ENCODE peak calls at places on chromosome 14, in four cellular contexts. One of them, this sample, is unnamed.
A peak's percentile ranks its signal among the peaks of the same experiment; 100 is the strongest.

GRCh38 chr14:103520657-103521437 is 1.8 kb downstream of the CKB start:
- DNase-seq in naive thymus-derived CD4-positive, alpha-beta T cell: peak; percentile 72
- DNase-seq in OCI-LY7: peak; percentile 48
- DNase-seq in NCI-H1436: peak; percentile 67
- DNase-seq in this sample: peak; percentile 92

GRCh38 chr14:61653507-61653906 is 41.8 kb upstream of the HIF1A start:
- DNase-seq in naive thymus-derived CD4-positive, alpha-beta T cell: no peak
- DNase-seq in OCI-LY7: no peak
- DNase-seq in NCI-H1436: no peak
- DNase-seq in this sample: no peak

GRCh38 chr14:103528158-103528511 is 861 bp upstream of the TRMT61A start:
- DNase-seq in NCI-H1436: no peak
- DNase-seq in OCI-LY7: no peak
- DNase-seq in naive thymus-derived CD4-positive, alpha-beta T cell: no peak
- DNase-seq in this sample: no peak

GRCh38 chr14:96661244-96661969 is 135.8 kb upstream of the VRK1 start:
- DNase-seq in NCI-H1436: no peak
- DNase-seq in OCI-LY7: no peak
- DNase-seq in naive thymus-derived CD4-positive, alpha-beta T cell: no peak
- DNase-seq in this sample: no peak

GRCh38 chr14:64510825-64511679 is 6.5 kb downstream of the ZBTB1 start:
- DNase-seq in OCI-LY7: peak; percentile 81
- DNase-seq in naive thymus-derived CD4-positive, alpha-beta T cell: peak; percentile 73
- DNase-seq in NCI-H1436: peak; percentile 63
- DNase-seq in this sample: peak; percentile 77

GRCh38 chr14:75648066-75648838 is 12.4 kb downstream of the ERG28 start:
- DNase-seq in NCI-H1436: no peak
- DNase-seq in naive thymus-derived CD4-positive, alpha-beta T cell: no peak
- DNase-seq in OCI-LY7: no peak
- DNase-seq in this sample: peak; percentile 71

GRCh38 chr14:78162202-78162601 is 8.0 kb upstream of the NRXN3 start:
- DNase-seq in naive thymus-derived CD4-positive, alpha-beta T cell: no peak
- DNase-seq in OCI-LY7: no peak
- DNase-seq in NCI-H1436: no peak
- DNase-seq in this sample: peak; percentile 60

GRCh38 chr14:75372260-75372659 is 55.6 kb upstream of the JDP2 start:
- DNase-seq in OCI-LY7: no peak
- DNase-seq in naive thymus-derived CD4-positive, alpha-beta T cell: no peak
- DNase-seq in NCI-H1436: no peak
- DNase-seq in this sample: no peak

GRCh38 chr14:25846232-25846631 is 751.6 kb downstream of the NOVA1 start:
- DNase-seq in NCI-H1436: no peak
- DNase-seq in naive thymus-derived CD4-positive, alpha-beta T cell: no peak
- DNase-seq in OCI-LY7: no peak
- DNase-seq in this sample: no peak

GRCh38 chr14:74260525-74261233 is 21.4 kb downstream of the VSX2 start:
- DNase-seq in NCI-H1436: no peak
- DNase-seq in naive thymus-derived CD4-positive, alpha-beta T cell: no peak
- DNase-seq in OCI-LY7: no peak
- DNase-seq in this sample: no peak

GRCh38 chr14:100816950-100817901 is 8.7 kb upstream of the MEG3 start:
- DNase-seq in OCI-LY7: no peak
- DNase-seq in naive thymus-derived CD4-positive, alpha-beta T cell: no peak
- DNase-seq in NCI-H1436: no peak
- DNase-seq in this sample: no peak

GRCh38 chr14:75989134-75989533 is 3.6 kb downstream of the IFT43 start:
- DNase-seq in naive thymus-derived CD4-positive, alpha-beta T cell: no peak
- DNase-seq in NCI-H1436: no peak
- DNase-seq in OCI-LY7: no peak
- DNase-seq in this sample: no peak

GRCh38 chr14:53517276-53517960 is 364.3 kb upstream of the DDHD1 start:
- DNase-seq in NCI-H1436: no peak
- DNase-seq in naive thymus-derived CD4-positive, alpha-beta T cell: no peak
- DNase-seq in OCI-LY7: no peak
- DNase-seq in this sample: no peak

GRCh38 chr14:103726474-103726873 is 10.9 kb downstream of the ZFYVE21 start:
- DNase-seq in OCI-LY7: no peak
- DNase-seq in NCI-H1436: no peak
- DNase-seq in naive thymus-derived CD4-positive, alpha-beta T cell: no peak
- DNase-seq in this sample: no peak

GRCh38 chr14:41830679-41831078 is 224.0 kb downstream of the LRFN5 start:
- DNase-seq in NCI-H1436: no peak
- DNase-seq in OCI-LY7: no peak
- DNase-seq in naive thymus-derived CD4-positive, alpha-beta T cell: no peak
- DNase-seq in this sample: peak; percentile 19

GRCh38 chr14:104784846-104785707 is 10.5 kb downstream of the AKT1 start:
- DNase-seq in NCI-H1436: no peak
- DNase-seq in naive thymus-derived CD4-positive, alpha-beta T cell: no peak
- DNase-seq in OCI-LY7: no peak
- DNase-seq in this sample: no peak

GRCh38 chr14:74941676-74942097 is 13.7 kb downstream of the PGF start:
- DNase-seq in naive thymus-derived CD4-positive, alpha-beta T cell: peak; percentile 47
- DNase-seq in OCI-LY7: peak; percentile 71
- DNase-seq in NCI-H1436: no peak
- DNase-seq in this sample: no peak

GRCh38 chr14:101076451-101077220 is 173.1 kb upstream of the RTL1 start:
- DNase-seq in naive thymus-derived CD4-positive, alpha-beta T cell: no peak
- DNase-seq in NCI-H1436: no peak
- DNase-seq in OCI-LY7: no peak
- DNase-seq in this sample: no peak

GRCh38 chr14:52253503-52253902 is 14.0 kb upstream of the PTGDR start:
- DNase-seq in NCI-H1436: no peak
- DNase-seq in OCI-LY7: no peak
- DNase-seq in naive thymus-derived CD4-positive, alpha-beta T cell: no peak
- DNase-seq in this sample: no peak

GRCh38 chr14:59101441-59101840 is 87.0 kb upstream of the DAAM1 start:
- DNase-seq in NCI-H1436: no peak
- DNase-seq in naive thymus-derived CD4-positive, alpha-beta T cell: no peak
- DNase-seq in OCI-LY7: no peak
- DNase-seq in this sample: no peak

This sample was measured in mesendoderm.